ENCODE peak calls at places on chromosomes 1 and 21, in five cellular contexts. L is prostate gland, T is endodermal cell, Y is IMR-90, P is HCT116. O is an unnamed sample.

GRCh38 chr21:39183272-39184049 is at the start of gene PSMG1:
- DNase-seq in L (peak; percentile 89), T (peak; percentile 98), Y (peak; percentile 90), P (peak; percentile 88), O (peak; percentile 78)

GRCh38 chr1:15192916-15193550 is 39.5 kb downstream of the TMEM51 start:
- DNase-seq in L (no peak), T (no peak), Y (no peak), P (no peak), O (no peak)

GRCh38 chr1:107942829-107943228 is 22.2 kb downstream of the VAV3 start:
- DNase-seq in L (no peak), T (no peak), Y (no peak), P (no peak), O (no peak)

GRCh38 chr1:18037651-18038050 is 69.9 kb upstream of the IGSF21 start:
- DNase-seq in L (no peak), T (no peak), Y (no peak), P (no peak), O (no peak)

GRCh38 chr1:111127923-111128643 is 11.8 kb downstream of the DRAM2 start:
- DNase-seq in L (no peak), T (no peak), Y (no peak), P (no peak), O (no peak)

GRCh38 chr1:112508242-112509004 is at the start of gene WNT2B:
- DNase-seq in L (no peak), T (peak; percentile 90), Y (no peak), P (no peak), O (no peak)

GRCh38 chr1:166927701-166928100 is 47.6 kb downstream of the ILDR2 start:
- DNase-seq in L (no peak), T (no peak), Y (no peak), P (no peak), O (no peak)

GRCh38 chr1:177355575-177355974 is 184.8 kb downstream of the BRINP2 start:
- DNase-seq in L (no peak), T (peak; percentile 70), Y (peak; percentile 19), P (no peak), O (no peak)

GRCh38 chr1:169676001-169676400 is 35.4 kb downstream of the SELL start:
- DNase-seq in L (no peak), T (no peak), Y (peak; percentile 38), P (no peak), O (peak; percentile 67)

GRCh38 chr1:7508830-7509508 is 262.1 kb upstream of the VAMP3 start:
- DNase-seq in L (no peak), T (no peak), Y (peak; percentile 45), P (no peak), O (no peak)

GRCh38 chr1:226638001-226638601 is 89.5 kb downstream of the STUM start:
- DNase-seq in L (no peak), T (peak; percentile 42), Y (no peak), P (no peak), O (no peak)

GRCh38 chr21:39954570-39954969 is 87.3 kb downstream of the PCP4 start:
- DNase-seq in L (no peak), T (no peak), Y (no peak), P (no peak), O (no peak)

GRCh38 chr1:78274814-78275213 is 216.0 kb upstream of the PTGFR start:
- DNase-seq in L (no peak), T (no peak), Y (peak; percentile 91), P (no peak), O (no peak)

GRCh38 chr1:57632401-57632800 is 208.5 kb upstream of the DAB1 start:
- DNase-seq in L (no peak), T (peak; percentile 55), Y (peak; percentile 19), P (no peak), O (peak; percentile 31)

GRCh38 chr1:150192012-150192411 is 42.3 kb downstream of the PLEKHO1 start:
- DNase-seq in L (no peak), T (no peak), Y (peak; percentile 81), P (no peak), O (no peak)

GRCh38 chr1:26050255-26050640 is 4.3 kb upstream of the SLC30A2 start:
- DNase-seq in L (no peak), T (no peak), Y (no peak), P (no peak), O (no peak)

GRCh38 chr1:236759252-236759859 is 35.7 kb upstream of the MTR start:
- DNase-seq in L (no peak), T (peak; percentile 63), Y (peak; percentile 42), P (peak; percentile 37), O (no peak)

GRCh38 chr1:24443241-24443656 is 27.6 kb downstream of the NIPAL3 start:
- DNase-seq in L (no peak), T (peak; percentile 39), Y (no peak), P (no peak), O (no peak)

GRCh38 chr1:164667600-164667999 is 108.6 kb downstream of the PBX1 start:
- DNase-seq in L (no peak), T (no peak), Y (no peak), P (no peak), O (no peak)

GRCh38 chr1:45617618-45618017 is 6.2 kb downstream of the CCDC17 start:
- DNase-seq in L (no peak), T (no peak), Y (peak; percentile 75), P (no peak), O (no peak)

GRCh38 chr1:242062271-242062670 is 63.4 kb upstream of the MAP1LC3C start:
- DNase-seq in L (no peak), T (no peak), Y (no peak), P (no peak), O (no peak)

GRCh38 chr1:242057745-242058115 is 58.8 kb upstream of the MAP1LC3C start:
- DNase-seq in L (no peak), T (no peak), Y (no peak), P (no peak), O (no peak)

GRCh38 chr1:242059976-242060375 is 61.1 kb upstream of the MAP1LC3C start:
- DNase-seq in L (no peak), T (no peak), Y (no peak), P (no peak), O (no peak)

GRCh38 chr1:242055921-242056320 is 57.0 kb upstream of the MAP1LC3C start:
- DNase-seq in L (no peak), T (no peak), Y (no peak), P (no peak), O (peak; percentile 20)

DNA sequence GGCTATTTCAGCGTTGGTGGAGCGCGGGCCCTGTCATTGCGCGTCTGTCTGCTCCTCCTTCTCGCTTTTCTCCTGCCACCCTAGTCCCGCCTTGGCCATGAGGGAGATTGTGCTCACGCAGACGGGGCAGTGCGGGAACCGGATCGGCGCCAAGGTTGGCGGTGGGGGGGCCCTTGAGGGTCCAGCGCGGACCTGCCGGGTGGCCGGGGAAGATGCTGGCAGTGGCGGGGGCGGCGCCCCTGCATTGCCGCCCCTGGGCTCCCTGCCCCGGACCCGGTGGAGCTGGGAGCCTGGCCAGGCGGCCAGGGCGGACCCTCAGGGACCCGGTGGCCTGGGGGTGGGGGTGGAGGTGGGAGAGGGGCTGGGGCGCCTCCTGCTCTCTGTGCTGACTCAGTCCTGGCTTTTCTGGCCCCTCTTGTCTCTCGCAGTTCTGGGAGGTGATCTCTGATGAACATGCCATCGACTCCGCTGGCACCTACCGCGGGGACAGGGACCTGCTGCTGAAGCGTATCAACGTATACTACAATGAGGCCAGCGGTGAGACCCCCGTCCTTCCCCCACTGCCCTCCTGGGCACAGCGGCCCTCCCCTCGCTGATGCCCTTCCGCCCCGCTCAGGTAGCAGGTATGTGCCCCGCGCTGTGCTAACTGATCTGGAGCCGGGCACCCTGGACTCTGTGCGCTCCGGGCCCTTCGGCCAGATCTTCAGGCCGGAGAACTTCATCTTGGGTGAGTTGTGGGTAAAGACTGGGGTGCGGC is 58.3 kb upstream of the MAP1LC3C start:
- DNase-seq in L (no peak), T (no peak), Y (no peak), P (no peak), O (no peak)
- H3K27ac ChIP-seq in L (no peak overlapping the region), T (no peak overlapping the region), Y (no peak overlapping the region), P (no peak overlapping the region), O (no peak overlapping the region)

DNA sequence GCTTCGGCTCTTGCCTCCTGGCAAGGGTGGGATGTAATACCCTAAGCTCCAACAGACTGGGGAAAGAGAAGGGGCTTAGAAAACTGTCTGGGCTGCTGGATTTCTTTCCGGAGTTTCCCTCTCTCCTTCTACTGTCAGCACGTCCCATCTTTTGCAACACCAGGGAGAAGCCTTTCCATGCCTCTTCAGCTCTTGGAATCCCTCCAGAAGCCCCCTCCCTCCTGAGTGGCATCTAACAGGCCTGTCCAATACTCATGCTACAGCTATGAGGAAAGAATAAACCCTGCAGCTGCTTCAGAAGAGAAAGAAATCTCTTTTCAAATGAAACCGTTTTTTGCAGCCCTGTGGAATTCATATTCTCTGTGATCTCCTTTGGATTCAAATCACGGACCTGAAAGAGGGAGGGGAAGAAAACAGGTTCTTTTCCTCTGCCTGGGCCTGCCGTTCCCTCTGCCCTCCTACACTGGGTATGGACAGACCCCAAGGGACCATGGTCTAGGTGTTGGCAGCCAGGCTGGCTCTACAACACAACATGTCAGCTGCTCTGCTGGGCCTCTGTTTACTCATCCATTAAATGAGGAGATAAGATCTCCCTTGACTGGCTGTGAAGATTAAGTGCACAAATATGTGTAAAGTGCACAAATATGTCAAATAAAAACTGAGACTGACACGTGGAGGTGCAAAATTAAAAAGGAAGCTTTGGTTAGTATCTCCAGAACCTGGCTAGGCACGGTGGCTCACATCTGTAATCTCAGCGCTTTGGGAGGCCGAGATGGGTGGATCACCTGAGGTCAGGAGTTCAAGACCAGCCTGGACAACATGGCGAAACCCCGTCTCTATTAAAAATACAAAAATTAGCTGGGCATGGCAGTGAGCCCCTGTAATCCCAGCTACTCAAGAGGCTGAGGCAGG is 6.0 kb upstream of the CAPN2 start:
- DNase-seq in L (no peak), T (peak; percentile 51), Y (peak; percentile 96), P (no peak), O (no peak)
- H3K27ac ChIP-seq in L (peak overlapping the region; percentile 21), T (no peak overlapping the region), Y (peak overlapping the region; percentile 99), P (peak overlapping the region; percentile 84), O (peak overlapping the region; percentile 97)

DNA sequence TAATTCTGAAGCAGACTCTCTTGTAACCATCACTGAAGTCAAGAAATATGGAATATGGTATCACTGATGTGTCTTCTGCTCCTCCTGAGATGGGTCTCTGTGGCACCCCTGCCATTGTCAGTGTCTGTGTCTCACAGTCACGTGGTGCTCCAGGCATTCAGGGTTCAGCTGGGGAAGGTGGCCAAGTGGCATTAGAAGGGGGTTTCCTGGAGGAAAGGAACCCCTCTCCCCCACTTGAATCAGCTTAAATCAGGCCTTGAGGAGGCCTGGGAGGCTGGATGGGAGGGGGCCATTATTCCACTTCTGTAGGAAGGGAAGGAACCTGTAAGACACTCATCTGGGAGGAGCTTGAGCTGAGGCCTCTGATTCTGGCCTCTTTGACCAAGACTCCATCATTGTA is 20.5 kb downstream of the CYP4B1 start:
- DNase-seq in L (no peak), T (no peak), Y (no peak), P (no peak), O (no peak)
- H3K27ac ChIP-seq in L (no peak overlapping the region), T (no peak overlapping the region), Y (no peak overlapping the region), P (no peak overlapping the region), O (no peak overlapping the region)

DNA sequence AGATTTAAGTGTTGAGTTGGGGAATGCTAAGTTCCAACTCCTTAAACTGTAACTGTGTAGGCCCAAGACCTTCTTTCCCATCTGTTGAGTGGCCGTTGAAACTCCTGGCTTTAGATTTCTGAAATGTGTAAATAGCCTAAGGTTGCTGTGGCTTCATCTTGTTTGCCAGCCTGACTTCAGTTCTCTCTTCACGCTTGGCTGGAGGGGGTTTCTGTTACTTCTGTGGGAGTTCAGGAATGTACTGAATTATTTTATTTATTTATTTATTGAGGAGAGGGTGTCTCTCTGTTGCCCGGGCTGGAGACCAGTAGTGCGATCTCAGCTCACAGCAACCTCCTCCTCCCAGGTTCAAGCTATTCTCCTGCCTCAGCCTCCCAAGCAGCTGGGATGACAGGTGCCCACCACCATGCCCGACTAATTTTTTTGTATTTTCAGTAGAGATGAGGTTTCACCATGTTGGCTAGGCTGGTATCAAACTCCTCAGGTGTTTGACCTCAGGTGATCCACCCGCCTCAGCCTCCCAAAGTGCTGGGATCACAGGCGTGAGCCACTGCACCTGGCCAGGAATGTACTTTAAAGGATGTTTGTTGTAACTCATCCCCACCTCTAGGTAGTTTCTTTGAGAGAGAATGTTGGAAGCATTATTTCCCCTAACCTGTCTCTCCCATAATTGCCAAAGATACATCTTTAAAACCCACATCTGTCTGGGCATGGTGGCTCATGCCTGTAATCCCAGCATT is 5.9 kb downstream of the TTC39A start:
- DNase-seq in L (no peak), T (no peak), Y (no peak), P (no peak), O (no peak)
- H3K27ac ChIP-seq in L (no peak overlapping the region), T (no peak overlapping the region), Y (no peak overlapping the region), P (no peak overlapping the region), O (no peak overlapping the region)

O was measured in epithelial cell of prostate.